ENCODE peak calls at places on chromosomes 4 and X, in four cellular contexts. One of them, this sample, is unnamed.

GRCh38 chrX:21479695-21480280 is 105.6 kb downstream of the CNKSR2 start:
- DNase-seq in GM23248: peak; percentile 57
- DNase-seq in GM23338: peak; percentile 62
- DNase-seq in PC-3: peak; percentile 76
- DNase-seq in this sample: peak; percentile 47

GRCh38 chr4:53208749-53209148 is 157.1 kb downstream of the SCFD2 start:
- DNase-seq in PC-3: no peak
- DNase-seq in GM23248: no peak
- DNase-seq in GM23338: peak; percentile 41
- DNase-seq in this sample: no peak

GRCh38 chrX:40543661-40544328 is 37.0 kb upstream of the ATP6AP2 start:
- DNase-seq in PC-3: peak; percentile 82
- DNase-seq in GM23248: peak; percentile 46
- DNase-seq in GM23338: peak; percentile 87
- DNase-seq in this sample: peak; percentile 48

GRCh38 chrX:115297189-115297588 is 7.7 kb downstream of the LUZP4 start:
- DNase-seq in GM23338: no peak
- DNase-seq in PC-3: peak; percentile 16
- DNase-seq in GM23248: no peak
- DNase-seq in this sample: no peak

GRCh38 chr4:186851291-186852077 is 127.8 kb upstream of the FAT1 start:
- DNase-seq in PC-3: no peak
- DNase-seq in GM23248: no peak
- DNase-seq in GM23338: no peak
- DNase-seq in this sample: no peak

GRCh38 chrX:275967-276587 is 5.1 kb upstream of the PLCXD1 start:
- DNase-seq in GM23248: peak; percentile 70
- DNase-seq in GM23338: peak; percentile 90
- DNase-seq in PC-3: peak; percentile 73
- DNase-seq in this sample: no peak

GRCh38 chr4:184961693-184962092 is 56.6 kb upstream of the HELT start:
- DNase-seq in PC-3: no peak
- DNase-seq in GM23338: peak; percentile 35
- DNase-seq in GM23248: no peak
- DNase-seq in this sample: no peak

GRCh38 chr4:35604724-35605123 is 639.6 kb downstream of the ARAP2 start:
- DNase-seq in GM23338: no peak
- DNase-seq in PC-3: no peak
- DNase-seq in GM23248: no peak
- DNase-seq in this sample: no peak

GRCh38 chr4:140715121-140715520 is 41.1 kb downstream of the TBC1D9 start:
- DNase-seq in GM23248: no peak
- DNase-seq in PC-3: no peak
- DNase-seq in GM23338: peak; percentile 21
- DNase-seq in this sample: no peak

GRCh38 chr4:91984466-91984865 is 319.3 kb upstream of the GRID2 start:
- DNase-seq in GM23248: no peak
- DNase-seq in PC-3: peak; percentile 46
- DNase-seq in GM23338: no peak
- DNase-seq in this sample: no peak

GRCh38 chrX:152832520-152832919 is 1.7 kb downstream of the NSDHL start:
- DNase-seq in PC-3: no peak
- DNase-seq in GM23338: no peak
- DNase-seq in GM23248: no peak
- DNase-seq in this sample: no peak

GRCh38 chr4:187065836-187066235 is 342.2 kb upstream of the FAT1 start:
- DNase-seq in GM23248: no peak
- DNase-seq in PC-3: no peak
- DNase-seq in GM23338: no peak
- DNase-seq in this sample: no peak

GRCh38 chr4:157977086-157977485 is 195.7 kb downstream of the GASK1B start:
- DNase-seq in PC-3: no peak
- DNase-seq in GM23338: no peak
- DNase-seq in GM23248: peak; percentile 14
- DNase-seq in this sample: no peak

GRCh38 chr4:151402150-151402865 is 6.7 kb upstream of the FHIP1A start:
- DNase-seq in GM23248: no peak
- DNase-seq in GM23338: no peak
- DNase-seq in PC-3: no peak
- DNase-seq in this sample: no peak

GRCh38 chrX:132046533-132046932 is 23.4 kb downstream of the STK26 start:
- DNase-seq in PC-3: no peak
- DNase-seq in GM23338: no peak
- DNase-seq in GM23248: no peak
- DNase-seq in this sample: no peak

GRCh38 chrX:143683486-143683885 is 37.1 kb downstream of the SPANXN2 start:
- DNase-seq in GM23248: no peak
- DNase-seq in PC-3: no peak
- DNase-seq in GM23338: no peak
- DNase-seq in this sample: no peak

GRCh38 chrX:104105863-104106262 is 6.5 kb upstream of the ZCCHC18 start:
- DNase-seq in GM23338: no peak
- DNase-seq in GM23248: no peak
- DNase-seq in PC-3: no peak
- DNase-seq in this sample: no peak

GRCh38 chr4:56786955-56787354 is 34.5 kb downstream of the SPINK2 start:
- DNase-seq in GM23248: peak; percentile 76
- DNase-seq in PC-3: peak; percentile 59
- DNase-seq in GM23338: peak; percentile 16
- DNase-seq in this sample: no peak

GRCh38 chrX:10725071-10725470 is 104.7 kb upstream of the MID1 start:
- DNase-seq in GM23248: no peak
- DNase-seq in GM23338: peak; percentile 45
- DNase-seq in PC-3: peak; percentile 52
- DNase-seq in this sample: no peak

GRCh38 chr4:156971623-156972369 is at the start of gene PDGFC:
- DNase-seq in GM23248: peak; percentile 79
- DNase-seq in PC-3: peak; percentile 68
- DNase-seq in GM23338: peak; percentile 85
- DNase-seq in this sample: no peak

GRCh38 chr4:25956260-25956659 is 42.2 kb downstream of the SMIM20 start:
- DNase-seq in GM23248: no peak
- DNase-seq in GM23338: no peak
- DNase-seq in PC-3: no peak
- DNase-seq in this sample: no peak

GRCh38 chr4:32148120-32148666 is 1428.0 kb downstream of the PCDH7 start:
- DNase-seq in GM23248: no peak
- DNase-seq in GM23338: no peak
- DNase-seq in PC-3: no peak
- DNase-seq in this sample: no peak

GRCh38 chrX:15468036-15468435 is 25.1 kb downstream of the PIR start:
- DNase-seq in GM23338: peak; percentile 27
- DNase-seq in GM23248: peak; percentile 78
- DNase-seq in PC-3: peak; percentile 64
- DNase-seq in this sample: peak; percentile 45

GRCh38 chr4:176357359-176358082 is 37.8 kb downstream of the SPCS3 start:
- DNase-seq in GM23338: peak; percentile 69
- DNase-seq in PC-3: no peak
- DNase-seq in GM23248: peak; percentile 4
- DNase-seq in this sample: no peak

GRCh38 chrX:100696699-100697351 is 35.1 kb downstream of the SYTL4 start:
- DNase-seq in GM23248: no peak
- DNase-seq in PC-3: no peak
- DNase-seq in GM23338: no peak
- DNase-seq in this sample: no peak

GRCh38 chrX:39766882-39767281 is 330.9 kb downstream of the BCOR start:
- DNase-seq in PC-3: no peak
- DNase-seq in GM23338: no peak
- DNase-seq in GM23248: no peak
- DNase-seq in this sample: no peak

GRCh38 chr4:125315571-125316390 is 1.0 kb downstream of the FAT4 start:
- DNase-seq in PC-3: peak; percentile 47
- DNase-seq in GM23338: peak; percentile 75
- DNase-seq in GM23248: peak; percentile 81
- DNase-seq in this sample: no peak

GRCh38 chr4:5719329-5720055 is 8.5 kb downstream of the EVC start:
- DNase-seq in PC-3: no peak
- DNase-seq in GM23248: no peak
- DNase-seq in GM23338: peak; percentile 23
- DNase-seq in this sample: no peak

GRCh38 chr4:117495802-117496201 is 410.4 kb upstream of the TRAM1L1 start:
- DNase-seq in GM23338: no peak
- DNase-seq in PC-3: no peak
- DNase-seq in GM23248: no peak
- DNase-seq in this sample: no peak

GRCh38 chrX:121831601-121832000 is 784.2 kb downstream of the GLUD2 start:
- DNase-seq in GM23338: no peak
- DNase-seq in PC-3: no peak
- DNase-seq in GM23248: peak; percentile 26
- DNase-seq in this sample: no peak

GRCh38 chr4:3871881-3872833 is 106.0 kb downstream of the ADRA2C start:
- DNase-seq in GM23248: no peak
- DNase-seq in PC-3: no peak
- DNase-seq in GM23338: peak; percentile 56
- DNase-seq in this sample: no peak

GRCh38 chr4:120466429-120466828 is 399.8 kb upstream of the MAD2L1 start:
- DNase-seq in GM23248: no peak
- DNase-seq in GM23338: peak; percentile 93
- DNase-seq in PC-3: no peak
- DNase-seq in this sample: no peak

GRCh38 chr4:185139736-185140135 is 3.3 kb upstream of the SLC25A4 start:
- DNase-seq in GM23248: no peak
- DNase-seq in PC-3: no peak
- DNase-seq in GM23338: no peak
- DNase-seq in this sample: no peak

GRCh38 chr4:161554372-161554990 is 609.3 kb downstream of the FSTL5 start:
- DNase-seq in GM23338: no peak
- DNase-seq in PC-3: peak; percentile 59
- DNase-seq in GM23248: peak; percentile 12
- DNase-seq in this sample: no peak

GRCh38 chr4:80070880-80071620 is 2.0 kb downstream of the ANTXR2 start:
- DNase-seq in PC-3: peak; percentile 34
- DNase-seq in GM23338: no peak
- DNase-seq in GM23248: peak; percentile 52
- DNase-seq in this sample: no peak

GRCh38 chrX:39171686-39172085 is 370.4 kb downstream of the MID1IP1 start:
- DNase-seq in GM23338: no peak
- DNase-seq in PC-3: no peak
- DNase-seq in GM23248: no peak
- DNase-seq in this sample: no peak

GRCh38 chrX:46326161-46326560 is 219.1 kb downstream of the ZNF674 start:
- DNase-seq in GM23338: peak; percentile 31
- DNase-seq in PC-3: peak; percentile 63
- DNase-seq in GM23248: peak; percentile 46
- DNase-seq in this sample: no peak

GRCh38 chrX:10567136-10567535 is 53.2 kb downstream of the MID1 start:
- DNase-seq in GM23338: no peak
- DNase-seq in PC-3: no peak
- DNase-seq in GM23248: no peak
- DNase-seq in this sample: no peak

GRCh38 chr4:164109517-164109916 is 615.0 kb downstream of the TMA16 start:
- DNase-seq in PC-3: no peak
- DNase-seq in GM23338: no peak
- DNase-seq in GM23248: no peak
- DNase-seq in this sample: no peak

DNA sequence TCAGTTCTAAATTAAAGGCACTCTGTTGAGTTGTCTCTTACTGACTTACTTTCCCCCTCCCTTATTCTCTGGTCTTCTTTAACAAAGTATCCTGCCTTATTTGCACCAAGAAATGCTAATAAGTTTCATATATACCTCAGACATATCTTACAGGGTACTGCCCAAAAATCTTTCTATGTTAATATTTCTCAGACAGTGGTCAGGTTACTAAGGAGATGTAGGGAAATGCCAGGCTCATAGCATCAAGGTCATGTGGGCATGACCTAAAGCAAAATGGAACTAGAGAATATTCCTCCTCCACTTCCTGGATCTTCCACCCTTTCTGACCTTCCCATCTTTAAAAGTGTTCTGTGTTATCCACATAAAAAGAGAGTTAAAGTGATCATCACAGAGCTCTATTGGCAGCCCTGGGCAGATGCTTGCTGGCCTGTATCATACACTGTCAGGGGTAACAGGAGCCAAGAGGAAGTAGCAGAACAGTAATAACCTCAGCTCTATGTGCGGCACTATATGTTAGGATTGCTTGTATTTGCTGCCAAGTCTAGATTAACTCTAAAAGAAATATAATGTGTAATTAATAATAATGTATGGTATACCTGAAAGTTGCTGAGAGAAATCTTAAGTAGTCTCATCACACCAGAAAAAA is 74.3 kb downstream of the IQCM start:
- DNase-seq in PC-3: no peak
- DNase-seq in GM23338: no peak
- DNase-seq in GM23248: peak; percentile 7
- DNase-seq in this sample: no peak
- TF ChIP-seq EZH2phosphoT487 in PC-3: no peak
- TF ChIP-seq EZH2phosphoT487 in GM23338: no peak
- TF ChIP-seq EZH2phosphoT487 in GM23248: no peak
- TF ChIP-seq EZH2phosphoT487 in this sample: no peak

GRCh38 chr4:40205259-40206198 is 8.7 kb downstream of the RHOH start:
- DNase-seq in PC-3: no peak
- DNase-seq in GM23248: no peak
- DNase-seq in GM23338: no peak
- DNase-seq in this sample: peak; percentile 88
- TF ChIP-seq EZH2phosphoT487 in PC-3: no peak
- TF ChIP-seq EZH2phosphoT487 in GM23248: no peak
- TF ChIP-seq EZH2phosphoT487 in GM23338: no peak
- TF ChIP-seq EZH2phosphoT487 in this sample: no peak

GRCh38 chr4:121733942-121734341 is 31.0 kb downstream of the SMIM43 start:
- DNase-seq in GM23248: no peak
- DNase-seq in GM23338: no peak
- DNase-seq in PC-3: no peak
- DNase-seq in this sample: no peak

GRCh38 chr4:121734576-121734975 is 30.4 kb downstream of the SMIM43 start:
- DNase-seq in GM23248: no peak
- DNase-seq in PC-3: no peak
- DNase-seq in GM23338: no peak
- DNase-seq in this sample: no peak

GRCh38 chr4:121738780-121739547 is 26.0 kb downstream of the SMIM43 start:
- DNase-seq in PC-3: no peak
- DNase-seq in GM23248: no peak
- DNase-seq in GM23338: no peak
- DNase-seq in this sample: no peak

GRCh38 chr4:121739575-121739974 is 25.4 kb downstream of the SMIM43 start:
- DNase-seq in GM23248: no peak
- DNase-seq in PC-3: no peak
- DNase-seq in GM23338: no peak
- DNase-seq in this sample: no peak

GRCh38 chr4:121736735-121737351 is 28.1 kb downstream of the SMIM43 start:
- DNase-seq in GM23338: peak; percentile 76
- DNase-seq in PC-3: peak; percentile 79
- DNase-seq in GM23248: peak; percentile 77
- DNase-seq in this sample: peak; percentile 22
- TF ChIP-seq EZH2phosphoT487 in GM23338: no peak
- TF ChIP-seq EZH2phosphoT487 in PC-3: no peak
- TF ChIP-seq EZH2phosphoT487 in GM23248: no peak
- TF ChIP-seq EZH2phosphoT487 in this sample: no peak

GRCh38 chrX:149453030-149453429 is 52.1 kb downstream of the IDS start:
- DNase-seq in GM23248: peak; percentile 76
- DNase-seq in GM23338: no peak
- DNase-seq in PC-3: peak; percentile 46
- DNase-seq in this sample: no peak
- TF ChIP-seq EZH2phosphoT487 in GM23248: no peak
- TF ChIP-seq EZH2phosphoT487 in GM23338: no peak
- TF ChIP-seq EZH2phosphoT487 in PC-3: no peak
- TF ChIP-seq EZH2phosphoT487 in this sample: no peak